ENCODE peak calls at places on chromosomes 2 and 18, in seven cellular contexts. E, N, L, V, K, R and J are unnamed samples.

GRCh38 chr2:200189964-200190363 is 116.5 kb upstream of the SPATS2L start:
- DNase-seq in E (no peak), N (no peak), L (no peak), V (no peak), K (no peak), R (peak; percentile 9), J (no peak)

GRCh38 chr2:72027426-72028161 is 120.1 kb downstream of the CYP26B1 start:
- DNase-seq in E (no peak), N (no peak), L (no peak), V (peak; percentile 2), K (no peak), R (no peak), J (no peak)

GRCh38 chr2:237704476-237705224 is 77.3 kb downstream of the LRRFIP1 start:
- DNase-seq in E (no peak), N (no peak), L (no peak), V (no peak), K (no peak), R (peak; percentile 57), J (no peak)

GRCh38 chr2:181777654-181778053 is 97.3 kb upstream of the NEUROD1 start:
- DNase-seq in E (no peak), N (no peak), L (no peak), V (no peak), K (no peak), R (no peak), J (no peak)

GRCh38 chr2:232306741-232307305 is 71.7 kb upstream of the ALPP start:
- DNase-seq in E (no peak), N (no peak), L (no peak), V (no peak), K (no peak), R (no peak), J (no peak)

GRCh38 chr18:2050702-2051201 is 520.6 kb downstream of the METTL4 start:
- DNase-seq in E (no peak), N (no peak), L (no peak), V (no peak), K (no peak), R (peak; percentile 4), J (no peak)

GRCh38 chr2:133641497-133641896 is 73.2 kb upstream of the NCKAP5 start:
- DNase-seq in E (no peak), N (no peak), L (no peak), V (no peak), K (no peak), R (no peak), J (no peak)

GRCh38 chr2:186771850-186772463 is 77.0 kb downstream of the ZSWIM2 start:
- DNase-seq in E (no peak), N (no peak), L (no peak), V (no peak), K (no peak), R (peak; percentile 68), J (no peak)

GRCh38 chr2:199414465-199414864 is 43.3 kb downstream of the SATB2 start:
- DNase-seq in E (no peak), N (no peak), L (no peak), V (no peak), K (no peak), R (no peak), J (no peak)

GRCh38 chr2:10303634-10304378 is 1.1 kb downstream of the HPCAL1 start:
- DNase-seq in E (peak; percentile 35), N (no peak), L (no peak), V (peak; percentile 23), K (no peak), R (peak; percentile 38), J (peak; percentile 61)

GRCh38 chr18:74861154-74861553 is 263.5 kb downstream of the ZNF407 start:
- DNase-seq in E (no peak), N (no peak), L (no peak), V (no peak), K (no peak), R (no peak), J (no peak)

GRCh38 chr2:88416016-88416663 is 36.4 kb downstream of the FOXI3 start:
- DNase-seq in E (no peak), N (no peak), L (no peak), V (no peak), K (no peak), R (no peak), J (no peak)

GRCh38 chr18:2143666-2144065 is 427.6 kb downstream of the METTL4 start:
- DNase-seq in E (no peak), N (no peak), L (no peak), V (no peak), K (no peak), R (peak; percentile 18), J (no peak)

GRCh38 chr18:12046751-12047335 is 46.8 kb upstream of the ANKRD62 start:
- DNase-seq in E (no peak), N (no peak), L (no peak), V (no peak), K (no peak), R (no peak), J (no peak)

GRCh38 chr2:205640713-205641112 is 41.6 kb upstream of the NRP2 start:
- DNase-seq in E (no peak), N (no peak), L (no peak), V (no peak), K (no peak), R (no peak), J (no peak)

GRCh38 chr2:156826342-156826933 is 390.3 kb downstream of the GPD2 start:
- DNase-seq in E (no peak), N (no peak), L (peak; percentile 72), V (no peak), K (no peak), R (peak; percentile 82), J (no peak)

GRCh38 chr18:51196116-51196810 is 1.2 kb downstream of the MEX3C start:
- DNase-seq in E (peak; percentile 46), N (peak; percentile 39), L (peak; percentile 73), V (peak; percentile 42), K (peak; percentile 17), R (no peak), J (no peak)

GRCh38 chr2:180367831-180368230 is 360.7 kb upstream of the CWC22 start:
- DNase-seq in E (no peak), N (no peak), L (no peak), V (no peak), K (no peak), R (peak; percentile 59), J (no peak)

GRCh38 chr18:24947521-24948305 is 404.3 kb downstream of the ZNF521 start:
- DNase-seq in E (no peak), N (no peak), L (no peak), V (no peak), K (no peak), R (no peak), J (no peak)

GRCh38 chr2:140975237-140975636 is 1155.6 kb downstream of the LRP1B start:
- DNase-seq in E (no peak), N (no peak), L (no peak), V (no peak), K (no peak), R (no peak), J (no peak)

GRCh38 chr2:8281950-8282857 is 399.7 kb upstream of the ID2 start:
- DNase-seq in E (no peak), N (no peak), L (no peak), V (no peak), K (no peak), R (no peak), J (no peak)

GRCh38 chr2:8288206-8288605 is 393.6 kb upstream of the ID2 start:
- DNase-seq in E (no peak), N (no peak), L (no peak), V (no peak), K (no peak), R (no peak), J (no peak)

GRCh38 chr2:8285898-8286297 is 396.0 kb upstream of the ID2 start:
- DNase-seq in E (no peak), N (no peak), L (no peak), V (no peak), K (no peak), R (no peak), J (no peak)

GRCh38 chr2:8282858-8283252 is 399.0 kb upstream of the ID2 start:
- DNase-seq in E (no peak), N (no peak), L (no peak), V (no peak), K (no peak), R (no peak), J (no peak)

DNA sequence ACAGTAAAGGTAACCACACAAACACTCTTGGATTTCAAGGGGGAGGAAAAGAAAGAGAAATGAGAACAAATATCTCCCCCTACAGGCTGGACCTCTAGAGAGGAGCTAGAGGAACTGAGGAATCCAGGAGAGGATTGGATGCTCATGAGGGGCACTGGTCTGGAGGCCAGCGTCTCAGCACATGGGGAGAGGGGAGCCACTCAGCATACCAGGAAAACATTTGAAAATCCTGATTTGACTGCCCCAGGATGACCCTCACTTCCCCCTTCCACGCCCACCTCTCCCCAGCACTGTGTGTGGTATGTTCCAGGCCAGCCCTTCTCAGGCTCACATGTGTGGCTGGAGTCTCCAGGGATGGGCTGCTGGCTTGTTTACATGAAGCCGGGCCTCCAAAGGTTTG is 396.8 kb upstream of the ID2 start:
- DNase-seq in E (no peak), N (no peak), L (no peak), V (no peak), K (no peak), R (no peak), J (no peak)
- TF ChIP-seq CTCF in E (peak; percentile 13), N (no peak), L (no peak), V (no peak), K (no peak), R (peak; percentile 26), J (no peak)

GRCh38 chr2:165847001-165847400 is 53.0 kb upstream of the GALNT3 start:
- DNase-seq in E (no peak), N (no peak), L (no peak), V (no peak), K (no peak), R (no peak), J (no peak)
- TF ChIP-seq CTCF in E (peak; percentile 14), N (no peak), L (no peak), V (no peak), K (no peak), R (no peak), J (no peak)

GRCh38 chr2:26485725-26486418 is 7.9 kb upstream of the OTOF start:
- DNase-seq in E (no peak), N (no peak), L (no peak), V (no peak), K (no peak), R (no peak), J (no peak)
- TF ChIP-seq CTCF in E (no peak), N (no peak), L (no peak), V (no peak), K (no peak), R (no peak), J (no peak)

DNA sequence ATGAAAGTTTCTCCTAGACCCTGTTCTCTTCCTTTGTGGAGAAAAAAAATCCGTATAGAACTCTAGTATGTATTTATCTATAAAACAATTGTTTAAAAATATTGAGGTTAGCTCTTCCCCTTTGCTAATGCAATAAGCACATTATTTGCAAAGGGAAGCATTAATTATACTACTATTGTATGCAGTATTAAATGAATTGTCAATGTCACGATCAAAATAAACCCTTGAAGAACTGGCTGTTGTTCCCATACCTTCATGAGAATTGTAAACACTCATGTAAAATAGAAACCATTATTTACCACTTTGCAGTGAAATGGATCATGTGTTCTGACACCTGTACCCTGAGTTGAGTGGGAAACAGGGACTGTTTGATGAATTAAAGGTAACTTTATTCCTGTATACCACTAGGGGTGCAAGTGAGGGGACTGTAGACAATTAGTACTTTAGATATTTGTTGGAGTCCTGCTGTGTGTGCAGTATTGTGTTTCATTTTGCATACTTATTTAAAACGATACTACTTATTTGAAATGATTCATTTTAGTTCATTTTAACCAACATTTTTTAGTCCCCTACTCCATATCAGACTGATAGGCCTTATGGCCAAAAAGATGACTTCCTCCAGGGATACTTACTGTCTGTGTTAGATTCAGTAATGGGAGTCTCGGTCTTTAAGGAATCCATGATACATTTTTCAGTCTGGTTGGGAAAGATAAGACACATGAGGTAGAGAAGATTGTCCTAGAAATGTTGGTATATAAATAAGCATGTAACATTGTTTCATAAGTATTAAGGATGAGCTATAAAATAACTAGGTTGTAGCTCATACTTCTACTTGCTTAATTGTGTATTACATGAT is 7.9 kb downstream of the PKP4 start:
- DNase-seq in E (peak; percentile 46), N (no peak), L (no peak), V (no peak), K (no peak), R (no peak), J (peak; percentile 33)
- TF ChIP-seq CTCF in E (peak; percentile 49), N (peak; percentile 69), L (no peak), V (peak; percentile 33), K (peak; percentile 28), R (peak; percentile 55), J (peak; percentile 27)